ENCODE peak calls at places on chromosomes 12 and 14, in nine cellular contexts. One of them, this sample, is unnamed.

GRCh38 chr12:67760586-67761275 is 112.2 kb downstream of the DYRK2 start:
- DNase-seq in kidney tubule cell: no peak
- DNase-seq in MG63: no peak
- DNase-seq in NCI-H2081: no peak
- DNase-seq in NCI-H1092 treated with DMSO at 0.1 percent for 48 hours: no peak
- DNase-seq in natural killer cell: no peak
- DNase-seq in ACHN: no peak
- DNase-seq in endothelial cell: no peak
- DNase-seq in coronary artery: no peak
- DNase-seq in this sample: no peak

GRCh38 chr14:100332797-100333196 is 9.7 kb downstream of the SLC25A47 start:
- DNase-seq in kidney tubule cell: peak
- DNase-seq in MG63: no peak
- DNase-seq in NCI-H2081: peak
- DNase-seq in NCI-H1092 treated with DMSO at 0.1 percent for 48 hours: no peak
- DNase-seq in natural killer cell: no peak
- DNase-seq in ACHN: no peak
- DNase-seq in endothelial cell: no peak
- DNase-seq in coronary artery: no peak
- DNase-seq in this sample: no peak

GRCh38 chr14:59664741-59665140 is 88.1 kb upstream of the CCDC175 start:
- DNase-seq in kidney tubule cell: no peak
- DNase-seq in MG63: peak
- DNase-seq in NCI-H2081: peak
- DNase-seq in NCI-H1092 treated with DMSO at 0.1 percent for 48 hours: no peak
- DNase-seq in natural killer cell: no peak
- DNase-seq in ACHN: no peak
- DNase-seq in endothelial cell: no peak
- DNase-seq in coronary artery: no peak
- DNase-seq in this sample: no peak

GRCh38 chr12:122023339-122024131 is 1.9 kb downstream of the BCL7A start:
- DNase-seq in kidney tubule cell: peak
- DNase-seq in MG63: peak
- DNase-seq in NCI-H2081: peak
- DNase-seq in NCI-H1092 treated with DMSO at 0.1 percent for 48 hours: peak
- DNase-seq in natural killer cell: no peak
- DNase-seq in ACHN: peak
- DNase-seq in endothelial cell: peak
- DNase-seq in coronary artery: peak
- DNase-seq in this sample: no peak

GRCh38 chr12:112979281-112979680 is 962 bp downstream of the OAS2 start:
- DNase-seq in kidney tubule cell: no peak
- DNase-seq in MG63: no peak
- DNase-seq in NCI-H2081: no peak
- DNase-seq in NCI-H1092 treated with DMSO at 0.1 percent for 48 hours: no peak
- DNase-seq in natural killer cell: peak
- DNase-seq in ACHN: no peak
- DNase-seq in endothelial cell: no peak
- DNase-seq in coronary artery: no peak
- DNase-seq in this sample: no peak

GRCh38 chr14:61250063-61250462 is 31.1 kb downstream of the TMEM30B start:
- DNase-seq in kidney tubule cell: no peak
- DNase-seq in MG63: no peak
- DNase-seq in NCI-H2081: no peak
- DNase-seq in NCI-H1092 treated with DMSO at 0.1 percent for 48 hours: no peak
- DNase-seq in natural killer cell: no peak
- DNase-seq in ACHN: no peak
- DNase-seq in endothelial cell: no peak
- DNase-seq in coronary artery: no peak
- DNase-seq in this sample: no peak

GRCh38 chr12:25840678-25841077 is 117.8 kb upstream of the RASSF8 start:
- DNase-seq in kidney tubule cell: no peak
- DNase-seq in MG63: peak
- DNase-seq in NCI-H2081: no peak
- DNase-seq in NCI-H1092 treated with DMSO at 0.1 percent for 48 hours: no peak
- DNase-seq in natural killer cell: no peak
- DNase-seq in ACHN: no peak
- DNase-seq in endothelial cell: no peak
- DNase-seq in coronary artery: no peak
- DNase-seq in this sample: no peak

GRCh38 chr12:132665794-132666193 is 21.3 kb downstream of the POLE start:
- DNase-seq in kidney tubule cell: no peak
- DNase-seq in MG63: no peak
- DNase-seq in NCI-H2081: no peak
- DNase-seq in NCI-H1092 treated with DMSO at 0.1 percent for 48 hours: no peak
- DNase-seq in natural killer cell: no peak
- DNase-seq in ACHN: no peak
- DNase-seq in endothelial cell: no peak
- DNase-seq in coronary artery: no peak
- DNase-seq in this sample: no peak

GRCh38 chr12:16027012-16027411 is 115.9 kb downstream of the DERA start:
- DNase-seq in kidney tubule cell: no peak
- DNase-seq in MG63: no peak
- DNase-seq in NCI-H2081: no peak
- DNase-seq in NCI-H1092 treated with DMSO at 0.1 percent for 48 hours: no peak
- DNase-seq in natural killer cell: no peak
- DNase-seq in ACHN: no peak
- DNase-seq in endothelial cell: no peak
- DNase-seq in coronary artery: no peak
- DNase-seq in this sample: no peak

GRCh38 chr12:95611676-95612309 is 60.5 kb upstream of the USP44 start:
- DNase-seq in kidney tubule cell: peak
- DNase-seq in MG63: no peak
- DNase-seq in NCI-H2081: peak
- DNase-seq in NCI-H1092 treated with DMSO at 0.1 percent for 48 hours: no peak
- DNase-seq in natural killer cell: no peak
- DNase-seq in ACHN: no peak
- DNase-seq in endothelial cell: no peak
- DNase-seq in coronary artery: no peak
- DNase-seq in this sample: no peak

GRCh38 chr12:126883737-126884136 is 1383.2 kb upstream of the TMEM132C start:
- DNase-seq in kidney tubule cell: no peak
- DNase-seq in MG63: peak
- DNase-seq in NCI-H2081: no peak
- DNase-seq in NCI-H1092 treated with DMSO at 0.1 percent for 48 hours: no peak
- DNase-seq in natural killer cell: no peak
- DNase-seq in ACHN: no peak
- DNase-seq in endothelial cell: no peak
- DNase-seq in coronary artery: no peak
- DNase-seq in this sample: no peak

GRCh38 chr14:21626491-21627230 is 8.1 kb downstream of the OR10G2 start:
- DNase-seq in kidney tubule cell: peak
- DNase-seq in MG63: no peak
- DNase-seq in NCI-H2081: no peak
- DNase-seq in NCI-H1092 treated with DMSO at 0.1 percent for 48 hours: no peak
- DNase-seq in natural killer cell: no peak
- DNase-seq in ACHN: no peak
- DNase-seq in endothelial cell: no peak
- DNase-seq in coronary artery: no peak
- DNase-seq in this sample: no peak

GRCh38 chr12:111204684-111205305 is 164.1 kb downstream of the PHETA1 start:
- DNase-seq in kidney tubule cell: no peak
- DNase-seq in MG63: no peak
- DNase-seq in NCI-H2081: no peak
- DNase-seq in NCI-H1092 treated with DMSO at 0.1 percent for 48 hours: no peak
- DNase-seq in natural killer cell: no peak
- DNase-seq in ACHN: no peak
- DNase-seq in endothelial cell: no peak
- DNase-seq in coronary artery: no peak
- DNase-seq in this sample: no peak

GRCh38 chr12:27123642-27124041 is 41.3 kb upstream of the C12orf71 start:
- DNase-seq in kidney tubule cell: peak
- DNase-seq in MG63: no peak
- DNase-seq in NCI-H2081: peak
- DNase-seq in NCI-H1092 treated with DMSO at 0.1 percent for 48 hours: no peak
- DNase-seq in natural killer cell: no peak
- DNase-seq in ACHN: peak
- DNase-seq in endothelial cell: no peak
- DNase-seq in coronary artery: no peak
- DNase-seq in this sample: no peak

GRCh38 chr14:104361921-104362681 is 217.5 kb upstream of the C14orf180 start:
- DNase-seq in kidney tubule cell: no peak
- DNase-seq in MG63: no peak
- DNase-seq in NCI-H2081: no peak
- DNase-seq in NCI-H1092 treated with DMSO at 0.1 percent for 48 hours: no peak
- DNase-seq in natural killer cell: no peak
- DNase-seq in ACHN: no peak
- DNase-seq in endothelial cell: no peak
- DNase-seq in coronary artery: no peak
- DNase-seq in this sample: no peak

GRCh38 chr12:78863482-78864427 is 819 bp upstream of the SYT1 start:
- DNase-seq in kidney tubule cell: peak
- DNase-seq in MG63: peak
- DNase-seq in NCI-H2081: peak
- DNase-seq in NCI-H1092 treated with DMSO at 0.1 percent for 48 hours: peak
- DNase-seq in natural killer cell: no peak
- DNase-seq in ACHN: peak
- DNase-seq in endothelial cell: peak
- DNase-seq in coronary artery: no peak
- DNase-seq in this sample: peak

GRCh38 chr12:91001306-91001705 is 3.5 kb downstream of the EPYC start:
- DNase-seq in kidney tubule cell: no peak
- DNase-seq in MG63: no peak
- DNase-seq in NCI-H2081: peak
- DNase-seq in NCI-H1092 treated with DMSO at 0.1 percent for 48 hours: no peak
- DNase-seq in natural killer cell: no peak
- DNase-seq in ACHN: no peak
- DNase-seq in endothelial cell: no peak
- DNase-seq in coronary artery: no peak
- DNase-seq in this sample: no peak

GRCh38 chr12:121802843-121803698 is 738 bp upstream of the SETD1B start:
- DNase-seq in kidney tubule cell: peak
- DNase-seq in MG63: peak
- DNase-seq in NCI-H2081: peak
- DNase-seq in NCI-H1092 treated with DMSO at 0.1 percent for 48 hours: peak
- DNase-seq in natural killer cell: peak
- DNase-seq in ACHN: peak
- DNase-seq in endothelial cell: peak
- DNase-seq in coronary artery: peak
- DNase-seq in this sample: peak

GRCh38 chr12:93591137-93591868 is 18.8 kb downstream of the SOCS2 start:
- DNase-seq in kidney tubule cell: peak
- DNase-seq in MG63: peak
- DNase-seq in NCI-H2081: peak
- DNase-seq in NCI-H1092 treated with DMSO at 0.1 percent for 48 hours: peak
- DNase-seq in natural killer cell: peak
- DNase-seq in ACHN: peak
- DNase-seq in endothelial cell: peak
- DNase-seq in coronary artery: peak
- DNase-seq in this sample: no peak

GRCh38 chr14:65961004-65961403 is 525.2 kb upstream of the CCDC196 start:
- DNase-seq in kidney tubule cell: peak
- DNase-seq in MG63: peak
- DNase-seq in NCI-H2081: peak
- DNase-seq in NCI-H1092 treated with DMSO at 0.1 percent for 48 hours: no peak
- DNase-seq in natural killer cell: peak
- DNase-seq in ACHN: peak
- DNase-seq in endothelial cell: peak
- DNase-seq in coronary artery: no peak
- DNase-seq in this sample: peak

GRCh38 chr12:49929581-49929980 is 21.0 kb upstream of the AQP2 start:
- DNase-seq in kidney tubule cell: no peak
- DNase-seq in MG63: no peak
- DNase-seq in NCI-H2081: no peak
- DNase-seq in NCI-H1092 treated with DMSO at 0.1 percent for 48 hours: no peak
- DNase-seq in natural killer cell: no peak
- DNase-seq in ACHN: no peak
- DNase-seq in endothelial cell: no peak
- DNase-seq in coronary artery: no peak
- DNase-seq in this sample: no peak

GRCh38 chr14:66359500-66359899 is 126.7 kb upstream of the CCDC196 start:
- DNase-seq in kidney tubule cell: peak
- DNase-seq in MG63: no peak
- DNase-seq in NCI-H2081: peak
- DNase-seq in NCI-H1092 treated with DMSO at 0.1 percent for 48 hours: peak
- DNase-seq in natural killer cell: no peak
- DNase-seq in ACHN: peak
- DNase-seq in endothelial cell: peak
- DNase-seq in coronary artery: no peak
- DNase-seq in this sample: peak

GRCh38 chr12:116736962-116737773 is 701 bp downstream of the SPRING1 start:
- DNase-seq in kidney tubule cell: peak
- DNase-seq in MG63: peak
- DNase-seq in NCI-H2081: no peak
- DNase-seq in NCI-H1092 treated with DMSO at 0.1 percent for 48 hours: no peak
- DNase-seq in natural killer cell: no peak
- DNase-seq in ACHN: peak
- DNase-seq in endothelial cell: peak
- DNase-seq in coronary artery: no peak
- DNase-seq in this sample: no peak

GRCh38 chr12:120399531-120399930 is 30.6 kb upstream of the MSI1 start:
- DNase-seq in kidney tubule cell: peak
- DNase-seq in MG63: peak
- DNase-seq in NCI-H2081: no peak
- DNase-seq in NCI-H1092 treated with DMSO at 0.1 percent for 48 hours: no peak
- DNase-seq in natural killer cell: no peak
- DNase-seq in ACHN: no peak
- DNase-seq in endothelial cell: no peak
- DNase-seq in coronary artery: no peak
- DNase-seq in this sample: no peak

GRCh38 chr12:7017870-7018349 is 366 bp downstream of the LPCAT3 start:
- DNase-seq in kidney tubule cell: no peak
- DNase-seq in MG63: no peak
- DNase-seq in NCI-H2081: peak
- DNase-seq in NCI-H1092 treated with DMSO at 0.1 percent for 48 hours: peak
- DNase-seq in natural killer cell: no peak
- DNase-seq in ACHN: no peak
- DNase-seq in endothelial cell: no peak
- DNase-seq in coronary artery: no peak
- DNase-seq in this sample: peak

GRCh38 chr12:78585132-78585531 is 279.4 kb upstream of the SYT1 start:
- DNase-seq in kidney tubule cell: no peak
- DNase-seq in MG63: no peak
- DNase-seq in NCI-H2081: no peak
- DNase-seq in NCI-H1092 treated with DMSO at 0.1 percent for 48 hours: no peak
- DNase-seq in natural killer cell: no peak
- DNase-seq in ACHN: no peak
- DNase-seq in endothelial cell: no peak
- DNase-seq in coronary artery: no peak
- DNase-seq in this sample: no peak

GRCh38 chr12:39912211-39912980 is 193.5 kb downstream of the SLC2A13 start:
- DNase-seq in kidney tubule cell: no peak
- DNase-seq in MG63: peak
- DNase-seq in NCI-H2081: peak
- DNase-seq in NCI-H1092 treated with DMSO at 0.1 percent for 48 hours: no peak
- DNase-seq in natural killer cell: no peak
- DNase-seq in ACHN: no peak
- DNase-seq in endothelial cell: no peak
- DNase-seq in coronary artery: no peak
- DNase-seq in this sample: no peak